ENCODE peak calls at places on chromosomes 6 and 20, in five cellular contexts. G is GM19239; K is activated CD4-positive, alpha-beta T cell treated with anti-CD3 and anti-CD28 coated beads, Interleukin-2, amount 50 U/mL, for 1 hour; H is transverse colon; J is NCI-H510A. Z is an unnamed sample.

GRCh38 chr6:154615483-154616025 is 105.1 kb upstream of the CNKSR3 start:
- DNase-seq in G (no peak), K (no peak), H (peak), J (peak), Z (no peak)

GRCh38 chr20:46545077-46545826 is 5.2 kb downstream of the OCSTAMP start:
- DNase-seq in G (peak), K (no peak), H (no peak), J (no peak), Z (no peak)

GRCh38 chr6:7907159-7907558 is 3.4 kb downstream of the TXNDC5 start:
- DNase-seq in G (no peak), K (no peak), H (no peak), J (no peak), Z (no peak)

GRCh38 chr20:6416371-6416770 is 293.5 kb upstream of the FERMT1 start:
- DNase-seq in G (no peak), K (no peak), H (no peak), J (no peak), Z (no peak)

GRCh38 chr20:57587278-57587988 is 26.5 kb downstream of the PCK1 start:
- DNase-seq in G (no peak), K (no peak), H (no peak), J (no peak), Z (peak)

GRCh38 chr20:44448753-44449546 is 26.7 kb upstream of the TTPAL start:
- DNase-seq in G (no peak), K (no peak), H (peak), J (no peak), Z (no peak)

GRCh38 chr6:160069050-160069454 is 52.6 kb upstream of the SLC22A1 start:
- DNase-seq in G (peak), K (no peak), H (peak), J (no peak), Z (no peak)

GRCh38 chr20:12152996-12153395 is 235.3 kb downstream of the BTBD3 start:
- DNase-seq in G (no peak), K (no peak), H (no peak), J (no peak), Z (no peak)

GRCh38 chr6:111113731-111114438 is 26.6 kb downstream of the SLC16A10 start:
- DNase-seq in G (no peak), K (peak), H (no peak), J (no peak), Z (no peak)

GRCh38 chr6:29603930-29604329 is 19.0 kb downstream of the OR2H2 start:
- DNase-seq in G (no peak), K (no peak), H (no peak), J (no peak), Z (no peak)

GRCh38 chr6:147132889-147133288 is 71.3 kb upstream of the STXBP5 start:
- DNase-seq in G (no peak), K (no peak), H (no peak), J (no peak), Z (no peak)

GRCh38 chr6:125102901-125103300 is 50.7 kb upstream of the TPD52L1 start:
- DNase-seq in G (no peak), K (no peak), H (no peak), J (no peak), Z (no peak)

GRCh38 chr6:28789553-28790083 is 134.2 kb downstream of the TRIM27 start:
- DNase-seq in G (no peak), K (no peak), H (no peak), J (no peak), Z (no peak)

GRCh38 chr20:57590485-57591288 is 29.5 kb downstream of the ZBP1 start:
- DNase-seq in G (no peak), K (no peak), H (no peak), J (no peak), Z (peak)

GRCh38 chr20:20956586-20956985 is 149.6 kb downstream of the LINC00237 start:
- DNase-seq in G (no peak), K (no peak), H (no peak), J (no peak), Z (no peak)

GRCh38 chr20:11473971-11474370 is 443.7 kb upstream of the BTBD3 start:
- DNase-seq in G (no peak), K (no peak), H (no peak), J (no peak), Z (no peak)

GRCh38 chr20:46293084-46293483 is 15.2 kb downstream of the CDH22 start:
- DNase-seq in G (no peak), K (no peak), H (no peak), J (no peak), Z (peak)

GRCh38 chr20:62303049-62303326 is 191 bp downstream of the ADRM1 start:
- DNase-seq in G (no peak), K (no peak), H (no peak), J (no peak), Z (no peak)

GRCh38 chr20:44586986-44587980 is 4.9 kb downstream of the PKIG start:
- DNase-seq in G (no peak), K (no peak), H (no peak), J (no peak), Z (no peak)

GRCh38 chr6:35354361-35355135 is 12.2 kb downstream of the PPARD start:
- DNase-seq in G (no peak), K (no peak), H (no peak), J (no peak), Z (no peak)

GRCh38 chr20:1038205-1038604 is 36.1 kb upstream of the RSPO4 start:
- DNase-seq in G (no peak), K (no peak), H (no peak), J (no peak), Z (no peak)

GRCh38 chr20:2800590-2801458 is at the start of gene CPXM1:
- DNase-seq in G (peak), K (no peak), H (no peak), J (peak), Z (no peak)

GRCh38 chr20:25987073-25987927 is 290.6 kb upstream of the ZNF337 start:
- DNase-seq in G (no peak), K (peak), H (peak), J (no peak), Z (peak)

GRCh38 chr6:106136172-106136571 is 50.0 kb downstream of the PRDM1 start:
- DNase-seq in G (no peak), K (no peak), H (no peak), J (no peak), Z (no peak)